ENCODE peak calls at places on chromosome 5, in nine cellular contexts. R is heart right ventricle, V is fibroblast of lung, J is PC-9, Z is right lobe of liver, U is pancreas, S is uterus, W is lower lobe of right lung, N is body of pancreas. E is an unnamed sample.

GRCh38 chr5:177575488-177575887 is 16.5 kb upstream of the TMED9 start:
- DNase-seq in N (no peak), V (no peak), U (no peak), R (no peak), S (no peak), W (no peak), Z (no peak), J (no peak), E (no peak)

GRCh38 chr5:53557386-53557785 is 3.1 kb upstream of the NDUFS4 start:
- DNase-seq in J (no peak), R (no peak), V (no peak), U (no peak), S (no peak), W (no peak), Z (no peak), N (no peak), E (no peak)

GRCh38 chr5:56637321-56637920 is 177.9 kb upstream of the MAP3K1 start:
- DNase-seq in W (no peak), U (no peak), S (no peak), J (peak; percentile 80), R (no peak), Z (no peak), V (no peak), N (no peak), E (no peak)

GRCh38 chr5:149546974-149547373 is 4.3 kb downstream of the CSNK1A1 start:
- DNase-seq in Z (no peak), V (no peak), U (no peak), S (no peak), R (no peak), J (peak; percentile 94), N (no peak), W (no peak), E (no peak)

GRCh38 chr5:135269224-135269623 is 129.8 kb downstream of the MACROH2A1 start:
- DNase-seq in S (no peak), U (no peak), J (no peak), Z (no peak), V (no peak), R (no peak), N (no peak), W (no peak), E (no peak)

GRCh38 chr5:167999182-167999581 is 292.3 kb upstream of the WWC1 start:
- DNase-seq in W (no peak), R (no peak), J (no peak), Z (no peak), N (no peak), S (no peak), U (no peak), V (no peak), E (no peak)

GRCh38 chr5:14762568-14763216 is 98.2 kb downstream of the OTULIN start:
- DNase-seq in N (no peak), S (no peak), V (no peak), R (no peak), U (no peak), J (no peak), Z (no peak), W (no peak), E (no peak)

GRCh38 chr5:17333755-17334154 is 116.3 kb downstream of the BASP1 start:
- DNase-seq in R (no peak), W (no peak), V (no peak), N (no peak), S (no peak), U (no peak), J (no peak), Z (no peak), E (no peak)

GRCh38 chr5:107668933-107669542 is 1.7 kb downstream of the EFNA5 start:
- DNase-seq in U (no peak), J (no peak), N (no peak), Z (no peak), R (no peak), S (no peak), V (peak; percentile 13), W (no peak), E (no peak)

GRCh38 chr5:88380332-88380731 is 111.7 kb upstream of the TMEM161B start:
- DNase-seq in J (no peak), N (no peak), W (no peak), U (no peak), S (no peak), R (no peak), Z (no peak), V (no peak), E (no peak)

GRCh38 chr5:80318212-80318611 is 1.6 kb upstream of the SPZ1 start:
- DNase-seq in Z (no peak), R (no peak), N (no peak), W (no peak), U (no peak), V (peak; percentile 30), J (no peak), S (peak; percentile 37), E (no peak)

GRCh38 chr5:68845121-68845520 is 248.7 kb upstream of the SLC30A5 start:
- DNase-seq in J (no peak), R (no peak), S (no peak), Z (no peak), U (no peak), V (peak; percentile 15), N (no peak), W (no peak), E (no peak)

GRCh38 chr5:138491284-138491648 is 26.0 kb downstream of the EGR1 start:
- DNase-seq in J (no peak), V (no peak), Z (no peak), W (no peak), S (no peak), N (no peak), R (no peak), U (no peak), E (no peak)

GRCh38 chr5:39080597-39081204 is 6.5 kb upstream of the RICTOR start:
- DNase-seq in W (no peak), Z (peak; percentile 67), U (no peak), V (peak; percentile 87), J (no peak), R (peak; percentile 27), S (peak; percentile 59), N (peak; percentile 58), E (no peak)

GRCh38 chr5:123089971-123090640 is 1.1 kb downstream of the PRDM6 start:
- DNase-seq in W (peak; percentile 57), R (peak; percentile 19), J (no peak), V (no peak), Z (no peak), N (no peak), S (no peak), U (peak; percentile 82), E (no peak)

GRCh38 chr5:83368317-83368716 is 103.2 kb upstream of the VCAN start:
- DNase-seq in W (peak; percentile 47), U (no peak), V (peak; percentile 84), S (no peak), J (no peak), N (no peak), R (no peak), Z (no peak), E (no peak)

GRCh38 chr5:65808261-65808741 is 86.3 kb downstream of the NLN start:
- DNase-seq in W (no peak), Z (no peak), V (no peak), J (no peak), R (no peak), S (no peak), N (no peak), U (no peak), E (no peak)

GRCh38 chr5:113381791-113382190 is 53.0 kb downstream of the TSSK1B start:
- DNase-seq in N (no peak), S (no peak), U (no peak), Z (no peak), W (no peak), J (no peak), R (no peak), V (no peak), E (no peak)

DNA sequence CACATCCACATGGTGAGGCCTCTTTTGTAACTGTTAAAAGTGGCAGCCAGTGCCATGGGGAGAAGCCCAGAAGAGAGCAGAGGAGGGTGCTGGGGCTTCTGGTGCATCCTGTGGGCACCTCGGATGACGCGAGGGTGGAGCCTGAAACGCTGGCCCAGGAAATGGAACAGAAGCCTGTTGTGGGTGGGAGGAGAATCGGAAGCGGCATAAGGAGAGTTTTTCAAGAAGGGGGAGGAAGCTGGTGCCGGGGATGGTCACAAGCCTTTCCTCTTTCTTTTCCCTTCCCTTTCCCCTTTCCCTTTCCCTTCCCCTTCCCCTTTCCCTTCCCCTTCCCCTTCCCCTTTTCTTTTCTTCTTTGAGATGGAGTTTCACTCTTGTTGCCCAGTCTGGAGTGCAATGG is 12.9 kb downstream of the ANKRD33B start:
- DNase-seq in J (no peak), V (no peak), R (no peak), N (no peak), W (no peak), U (no peak), Z (no peak), S (no peak), E (no peak)
- H3K4me1 ChIP-seq in J (peaks cover 10% of the 10 kb centered on the region), V (no peaks in the 10 kb centered on the region), R (peaks cover 39% of the 10 kb centered on the region), N (peaks cover 7% of the 10 kb centered on the region), W (peaks cover 13% of the 10 kb centered on the region), U (no peaks in the 10 kb centered on the region), Z (no peaks in the 10 kb centered on the region), S (no peaks in the 10 kb centered on the region), E (no peaks in the 10 kb centered on the region)

DNA sequence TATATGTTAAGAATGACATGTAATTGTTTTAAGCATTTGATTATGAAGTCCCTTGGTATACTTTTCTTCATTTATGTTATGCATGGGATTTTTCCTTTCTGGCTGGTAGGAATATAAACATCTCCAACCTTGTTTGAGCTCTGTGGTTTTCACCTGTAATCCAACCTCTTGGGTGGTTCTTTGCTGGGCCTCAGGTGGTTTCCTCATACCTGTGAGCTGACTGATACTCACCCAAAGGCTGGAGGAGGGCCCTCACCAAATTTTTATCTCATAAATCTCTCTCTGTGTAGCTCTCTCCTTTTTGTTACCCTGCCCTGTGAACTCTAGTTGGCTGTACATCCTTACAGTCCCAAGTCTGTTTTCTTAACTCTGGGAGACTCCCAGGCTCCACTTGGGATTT is 39.8 kb upstream of the C6 start:
- DNase-seq in N (no peak), Z (no peak), J (no peak), S (no peak), W (no peak), R (no peak), U (no peak), V (no peak), E (no peak)
- H3K4me1 ChIP-seq in N (no peaks in the 10 kb centered on the region), Z (no peaks in the 10 kb centered on the region), J (peaks cover 6% of the 10 kb centered on the region), S (no peaks in the 10 kb centered on the region), W (no peaks in the 10 kb centered on the region), R (no peaks in the 10 kb centered on the region), U (no peaks in the 10 kb centered on the region), V (no peaks in the 10 kb centered on the region), E (no peaks in the 10 kb centered on the region)

GRCh38 chr5:173866249-173867172 is 21.6 kb upstream of the CPEB4 start:
- DNase-seq in S (no peak), W (peak; percentile 70), V (no peak), N (no peak), U (peak; percentile 62), R (peak; percentile 25), J (no peak), Z (no peak), E (no peak)
- H3K4me1 ChIP-seq in S (no peaks in the 10 kb centered on the region), W (peaks cover 26% of the 10 kb centered on the region), V (no peaks in the 10 kb centered on the region), N (peaks cover 25% of the 10 kb centered on the region), U (peaks cover 33% of the 10 kb centered on the region), R (no peaks in the 10 kb centered on the region), J (peaks cover 46% of the 10 kb centered on the region), Z (no peaks in the 10 kb centered on the region), E (peaks cover 9% of the 10 kb centered on the region)

DNA sequence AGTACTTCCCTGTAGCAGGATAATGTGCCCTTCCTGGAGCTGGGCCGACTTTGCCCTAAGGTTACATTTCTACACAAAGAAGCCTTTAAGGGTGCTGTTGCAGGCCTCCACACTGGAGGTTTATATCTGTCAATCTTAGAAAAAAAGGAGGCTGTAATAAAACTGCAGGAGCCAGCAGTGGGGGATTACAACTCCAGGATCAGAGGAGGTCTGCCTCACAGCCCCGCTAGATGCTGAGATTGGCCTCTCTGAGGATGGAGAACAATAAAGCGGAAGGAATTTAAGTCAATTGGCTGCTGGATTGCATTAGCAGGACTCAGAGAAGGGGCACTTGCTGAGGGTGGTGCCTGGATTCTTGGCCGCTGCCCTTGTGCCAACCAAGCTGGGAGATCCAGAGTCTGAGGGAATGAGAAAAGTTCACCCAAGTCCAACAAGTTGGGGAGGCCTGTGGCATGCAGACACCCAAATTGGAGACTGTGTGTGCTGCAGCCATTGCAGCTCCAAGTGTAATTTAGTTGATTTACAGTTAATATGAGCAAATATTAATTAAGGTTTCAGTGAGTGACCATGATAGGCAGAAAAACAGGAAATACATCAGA is 99.0 kb upstream of the SSBP2 start:
- DNase-seq in J (no peak), Z (no peak), S (no peak), U (no peak), R (no peak), N (no peak), W (no peak), V (no peak), E (peak; percentile 43)
- H3K4me1 ChIP-seq in J (peaks cover 38% of the 10 kb centered on the region), Z (no peaks in the 10 kb centered on the region), S (peaks cover 3% of the 10 kb centered on the region), U (peaks cover 36% of the 10 kb centered on the region), R (peaks cover 51% of the 10 kb centered on the region), N (peaks cover 58% of the 10 kb centered on the region), W (peaks cover 27% of the 10 kb centered on the region), V (peaks cover 16% of the 10 kb centered on the region), E (peaks cover 22% of the 10 kb centered on the region)